ENCODE peak calls at places on chromosomes 7 and 10, in nine cellular contexts. V is posterior vena cava, T is foreskin fibroblast, O is NCI-H748 treated with DMSO at 0.1 percent for 48 hours, D is astrocyte of the spinal cord, S is T-helper 1 cell, P is mucosa of descending colon, J is nephron progenitor cell, N is HS-5. A is an unnamed sample.

GRCh38 chr7:44782460-44782859 is 14.0 kb upstream of the PPIA start:
- DNase-seq in S (no peak), T (no peak), N (no peak), V (no peak), J (no peak), D (no peak), O (no peak), P (no peak), A (no peak)

GRCh38 chr7:67478066-67478465 is 481.4 kb downstream of the TYW1 start:
- DNase-seq in O (no peak), V (no peak), P (no peak), S (no peak), J (no peak), N (no peak), D (no peak), T (no peak), A (no peak)

GRCh38 chr10:101287922-101288638 is 58.8 kb upstream of the LBX1 start:
- DNase-seq in V (no peak), O (peak; percentile 4), S (no peak), N (no peak), D (no peak), T (peak; percentile 45), P (no peak), J (peak; percentile 64), A (no peak)

GRCh38 chr7:69187824-69188335 is 410.4 kb upstream of the AUTS2 start:
- DNase-seq in S (no peak), P (no peak), O (no peak), V (no peak), N (no peak), J (no peak), T (no peak), D (no peak), A (no peak)

GRCh38 chr7:124191713-124192112 is 158.8 kb upstream of the TMEM229A start:
- DNase-seq in N (no peak), D (no peak), V (no peak), P (no peak), T (no peak), O (no peak), S (no peak), J (no peak), A (no peak)

GRCh38 chr7:98217623-98218582 is 6.7 kb downstream of the BHLHA15 start:
- DNase-seq in V (peak; percentile 82), S (no peak), T (no peak), J (no peak), P (peak; percentile 57), D (no peak), O (no peak), N (no peak), A (no peak)

GRCh38 chr10:61779950-61780659 is 117.4 kb downstream of the CABCOCO1 start:
- DNase-seq in N (no peak), J (no peak), P (peak; percentile 45), S (peak; percentile 2), D (peak; percentile 90), V (peak; percentile 85), O (no peak), T (peak; percentile 61), A (peak; percentile 27)

GRCh38 chr10:59465089-59465488 is 102.7 kb upstream of the FAM13C start:
- DNase-seq in O (no peak), S (no peak), D (peak; percentile 65), V (no peak), P (no peak), N (peak; percentile 3), T (peak; percentile 34), J (no peak), A (no peak)

GRCh38 chr7:142798451-142799438 is 28.0 kb downstream of the PRSS2 start:
- DNase-seq in N (no peak), O (no peak), J (no peak), T (no peak), P (no peak), D (no peak), V (no peak), S (no peak), A (no peak)

GRCh38 chr10:24716295-24716694 is 7.4 kb downstream of the ARHGAP21 start:
- DNase-seq in J (no peak), D (no peak), V (peak; percentile 58), O (no peak), P (no peak), N (no peak), T (no peak), S (no peak), A (peak; percentile 65)

GRCh38 chr10:55629792-55630490 is 731.1 kb downstream of the ZWINT start:
- DNase-seq in N (no peak), D (peak; percentile 67), J (peak; percentile 65), T (no peak), S (no peak), O (peak; percentile 64), P (no peak), V (peak; percentile 73), A (no peak)

GRCh38 chr7:98974205-98974604 is 95.9 kb downstream of the TRRAP start:
- DNase-seq in S (no peak), T (no peak), J (no peak), P (no peak), O (no peak), V (no peak), D (no peak), N (no peak), A (no peak)

GRCh38 chr7:7183833-7184463 is 1.6 kb downstream of the C1GALT1 start:
- DNase-seq in O (no peak), J (no peak), T (no peak), V (no peak), N (peak; percentile 36), D (peak; percentile 52), P (no peak), S (no peak), A (no peak)

GRCh38 chr10:88062385-88062784 is 199.0 kb downstream of the PTEN start:
- DNase-seq in D (peak; percentile 27), N (no peak), O (no peak), T (no peak), P (no peak), V (no peak), J (no peak), S (no peak), A (no peak)

GRCh38 chr7:74092321-74092963 is 8.8 kb downstream of the LIMK1 start:
- DNase-seq in D (no peak), N (no peak), S (no peak), V (no peak), T (peak; percentile 29), J (peak; percentile 57), O (no peak), P (no peak), A (peak; percentile 25)

GRCh38 chr10:13310518-13311176 is 10.8 kb upstream of the PHYH start:
- DNase-seq in T (no peak), J (no peak), V (peak; percentile 35), P (no peak), N (no peak), S (no peak), D (no peak), O (no peak), A (no peak)

GRCh38 chr7:468681-469590 is 50.7 kb downstream of the PDGFA start:
- DNase-seq in O (no peak), T (peak; percentile 29), V (peak; percentile 51), S (no peak), J (no peak), N (no peak), D (no peak), P (peak; percentile 20), A (no peak)

GRCh38 chr10:79608505-79609375 is 2.0 kb upstream of the SFTPA1 start:
- DNase-seq in O (no peak), V (no peak), N (no peak), T (peak; percentile 54), D (peak; percentile 1), P (no peak), J (peak; percentile 36), S (no peak), A (peak; percentile 26)

GRCh38 chr10:20662742-20663141 is 234.4 kb downstream of the NEBL start:
- DNase-seq in P (no peak), V (no peak), S (no peak), D (no peak), J (no peak), O (no peak), N (no peak), T (no peak), A (no peak)

GRCh38 chr7:6436385-6436685 is 11.4 kb downstream of the DAGLB start:
- DNase-seq in T (no peak), O (no peak), N (no peak), J (no peak), P (no peak), S (peak; percentile 24), D (no peak), V (no peak), A (no peak)

GRCh38 chr10:122132331-122132755 is 138.8 kb upstream of the BTBD16 start:
- DNase-seq in T (no peak), S (no peak), P (no peak), V (no peak), J (no peak), O (no peak), D (no peak), N (no peak), A (no peak)

GRCh38 chr7:103551006-103551405 is 105.0 kb upstream of the SLC26A5 start:
- DNase-seq in J (no peak), D (no peak), N (no peak), P (no peak), O (no peak), V (no peak), S (no peak), T (no peak), A (no peak)

GRCh38 chr7:134813668-134814067 is 34.2 kb downstream of the CALD1 start:
- DNase-seq in P (no peak), J (no peak), V (no peak), O (no peak), N (no peak), T (peak; percentile 70), S (no peak), D (peak; percentile 58), A (no peak)

GRCh38 chr10:25934673-25935139 is 677 bp downstream of the MYO3A start:
- DNase-seq in V (no peak), T (no peak), S (no peak), N (no peak), O (peak; percentile 11), P (no peak), D (no peak), J (peak; percentile 68), A (peak; percentile 8)

GRCh38 chr10:103547391-103547946 is 54.0 kb downstream of the NEURL1 start:
- DNase-seq in D (no peak), S (no peak), P (no peak), V (no peak), O (no peak), J (no peak), T (no peak), N (no peak), A (no peak)

GRCh38 chr7:134899729-134900128 is 86.6 kb upstream of the AGBL3 start:
- DNase-seq in D (peak; percentile 49), N (no peak), P (no peak), S (no peak), V (no peak), O (no peak), J (no peak), T (peak; percentile 37), A (no peak)

GRCh38 chr7:5420841-5421625 is 2.6 kb downstream of the TNRC18 start:
- DNase-seq in J (peak; percentile 37), D (no peak), T (peak; percentile 33), O (no peak), P (peak; percentile 61), V (peak; percentile 85), N (no peak), S (no peak), A (no peak)